ENCODE peak calls at places on chromosomes 11 and 22, in five cellular contexts. G, L, O, W and N are unnamed samples.

GRCh38 chr11:10293423-10294288 is at the start of gene SBF2:
- DNase-seq in G (no peak), L (peak), O (peak), W (peak), N (peak)

GRCh38 chr11:113867843-113868503 is 7.4 kb downstream of the USP28 start:
- DNase-seq in G (no peak), L (no peak), O (no peak), W (no peak), N (no peak)

GRCh38 chr22:28141614-28142013 is 222.6 kb upstream of the PITPNB start:
- DNase-seq in G (peak), L (no peak), O (no peak), W (no peak), N (no peak)

GRCh38 chr11:108618529-108618928 is 25.0 kb upstream of the EXPH5 start:
- DNase-seq in G (no peak), L (no peak), O (no peak), W (no peak), N (no peak)

GRCh38 chr11:98143661-98144060 is 877.1 kb upstream of the CNTN5 start:
- DNase-seq in G (no peak), L (no peak), O (no peak), W (no peak), N (no peak)

GRCh38 chr11:60987577-60988277 is 16.2 kb downstream of the CD6 start:
- DNase-seq in G (no peak), L (peak), O (no peak), W (no peak), N (no peak)

GRCh38 chr11:64090811-64091516 is 55.2 kb downstream of the FLRT1 start:
- DNase-seq in G (no peak), L (no peak), O (no peak), W (no peak), N (no peak)

GRCh38 chr11:92216789-92217188 is 7.8 kb upstream of the FAT3 start:
- DNase-seq in G (no peak), L (no peak), O (no peak), W (no peak), N (no peak)

GRCh38 chr11:95835768-95836488 is 45.6 kb downstream of the CEP57 start:
- DNase-seq in G (peak), L (peak), O (no peak), W (peak), N (no peak)

GRCh38 chr11:128772814-128773213 is 78.9 kb downstream of the FLI1 start:
- DNase-seq in G (no peak), L (peak), O (no peak), W (peak), N (no peak)

GRCh38 chr11:129917231-129917630 is 21.9 kb upstream of the NFRKB start:
- DNase-seq in G (no peak), L (no peak), O (no peak), W (no peak), N (no peak)

GRCh38 chr11:96366024-96366423 is 23.0 kb upstream of the MAML2 start:
- DNase-seq in G (no peak), L (no peak), O (no peak), W (no peak), N (no peak)

GRCh38 chr11:71447791-71448256 is 369 bp downstream of the DHCR7 start:
- DNase-seq in G (no peak), L (peak), O (no peak), W (no peak), N (no peak)

GRCh38 chr11:34997872-34998548 is 81.6 kb downstream of the PDHX start:
- DNase-seq in G (no peak), L (no peak), O (no peak), W (no peak), N (no peak)

GRCh38 chr11:13781153-13781552 is 112.7 kb downstream of the FAR1 start:
- DNase-seq in G (no peak), L (no peak), O (no peak), W (no peak), N (no peak)

GRCh38 chr11:2173150-2173693 is 1.6 kb upstream of the TH start:
- DNase-seq in G (no peak), L (no peak), O (no peak), W (no peak), N (no peak)

GRCh38 chr11:75834728-75835127 is 19.7 kb downstream of the UVRAG start:
- DNase-seq in G (no peak), L (no peak), O (no peak), W (no peak), N (no peak)

GRCh38 chr11:2202900-2203439 is 31.4 kb upstream of the TH start:
- DNase-seq in G (no peak), L (no peak), O (no peak), W (no peak), N (no peak)

GRCh38 chr11:19080579-19080993 is 20.1 kb upstream of the MRGPRX2 start:
- DNase-seq in G (peak), L (no peak), O (no peak), W (no peak), N (no peak)

GRCh38 chr11:12099132-12099873 is 11.1 kb upstream of the MICAL2 start:
- DNase-seq in G (no peak), L (no peak), O (no peak), W (no peak), N (no peak)
- TF ChIP-seq CTCF in G (no peak), L (no peak), O (peak), W (no peak), N (no peak)

GRCh38 chr11:119047205-119047604 is 9.8 kb downstream of the HYOU1 start:
- DNase-seq in G (no peak), L (no peak), O (no peak), W (no peak), N (no peak)

GRCh38 chr11:119041821-119042514 is 11.3 kb upstream of the SLC37A4 start:
- DNase-seq in G (no peak), L (no peak), O (no peak), W (no peak), N (no peak)

GRCh38 chr11:119048644-119049043 is 8.4 kb downstream of the HYOU1 start:
- DNase-seq in G (no peak), L (no peak), O (no peak), W (no peak), N (no peak)

GRCh38 chr11:119046489-119046888 is 10.5 kb downstream of the HYOU1 start:
- DNase-seq in G (no peak), L (no peak), O (no peak), W (no peak), N (no peak)

GRCh38 chr11:119044708-119045107 is 12.3 kb downstream of the HYOU1 start:
- DNase-seq in G (no peak), L (no peak), O (no peak), W (no peak), N (no peak)
- TF ChIP-seq CTCF in G (no peak), L (no peak), O (peak), W (no peak), N (peak)

GRCh38 chr11:72693271-72693968 is 19.2 kb upstream of the PDE2A start:
- DNase-seq in G (no peak), L (no peak), O (no peak), W (no peak), N (no peak)
- TF ChIP-seq CTCF in G (no peak), L (no peak), O (no peak), W (no peak), N (no peak)

GRCh38 chr11:131582021-131582531 is 211.7 kb downstream of the NTM start:
- DNase-seq in G (no peak), L (no peak), O (no peak), W (no peak), N (no peak)

GRCh38 chr11:131588057-131588456 is 217.6 kb downstream of the NTM start:
- DNase-seq in G (no peak), L (no peak), O (no peak), W (no peak), N (no peak)

GRCh38 chr11:131583823-131584222 is 213.4 kb downstream of the NTM start:
- DNase-seq in G (no peak), L (no peak), O (no peak), W (no peak), N (no peak)

GRCh38 chr11:131581006-131581405 is 210.6 kb downstream of the NTM start:
- DNase-seq in G (peak), L (no peak), O (no peak), W (no peak), N (no peak)

DNA sequence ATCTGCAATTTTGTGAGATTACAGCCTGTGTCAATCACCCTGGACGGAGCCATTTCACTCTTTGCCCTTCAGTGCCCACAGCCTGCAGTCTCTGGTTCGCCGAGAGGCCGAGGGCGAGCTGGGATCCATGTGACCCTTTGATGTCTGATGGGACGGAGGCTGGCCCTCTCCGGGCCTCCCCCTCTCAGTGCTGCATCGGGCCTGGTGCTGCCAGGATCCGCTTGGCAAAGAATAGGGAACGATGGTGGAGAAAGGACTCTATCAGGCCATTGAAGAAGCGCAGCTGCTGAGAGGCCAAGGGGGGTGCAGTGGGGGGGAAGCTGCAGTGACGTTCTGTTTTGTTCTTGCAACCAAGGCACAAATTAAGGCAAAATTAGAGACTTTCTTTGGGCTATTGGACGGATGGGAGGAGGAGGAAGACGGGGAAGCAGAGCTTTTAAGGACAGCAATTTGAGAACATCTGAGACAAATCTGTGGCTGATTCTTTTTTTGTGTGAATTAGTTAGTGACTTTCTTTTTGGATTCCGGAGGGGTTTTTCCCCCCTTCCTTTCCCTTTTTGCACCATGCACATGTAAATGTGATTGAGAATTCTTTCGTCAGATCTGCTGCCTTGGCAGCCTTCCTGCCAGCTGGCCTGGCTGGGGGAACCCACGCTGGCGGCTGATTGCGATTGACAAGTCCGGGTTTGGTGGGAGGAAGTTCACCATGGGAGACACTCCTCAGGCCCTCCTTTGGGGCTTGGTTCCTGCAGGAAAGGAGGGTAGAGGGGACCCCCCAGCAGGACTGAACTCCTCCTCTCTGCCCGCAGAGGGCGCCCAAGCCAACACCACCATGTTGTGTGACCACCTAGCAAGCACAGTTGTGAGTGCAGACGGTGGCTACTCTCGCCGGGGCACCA is 214.5 kb downstream of the NTM start:
- DNase-seq in G (no peak), L (no peak), O (no peak), W (no peak), N (no peak)
- TF ChIP-seq CTCF in G (no peak), L (no peak), O (peak), W (no peak), N (no peak)

GRCh38 chr11:67664213-67664585 is 10.2 kb downstream of the ALDH3B2 start:
- DNase-seq in G (no peak), L (no peak), O (no peak), W (no peak), N (no peak)

GRCh38 chr11:67666676-67667489 is 7.5 kb downstream of the ALDH3B2 start:
- DNase-seq in G (no peak), L (no peak), O (no peak), W (no peak), N (no peak)

GRCh38 chr11:67664696-67665536 is 9.5 kb downstream of the ALDH3B2 start:
- DNase-seq in G (no peak), L (no peak), O (no peak), W (no peak), N (no peak)

GRCh38 chr11:67666303-67666645 is 8.1 kb downstream of the ALDH3B2 start:
- DNase-seq in G (no peak), L (no peak), O (peak), W (no peak), N (no peak)

GRCh38 chr11:67665537-67666302 is 8.7 kb downstream of the ALDH3B2 start:
- DNase-seq in G (no peak), L (no peak), O (peak), W (no peak), N (peak)
- TF ChIP-seq CTCF in G (peak), L (no peak), O (peak), W (no peak), N (peak)

GRCh38 chr11:65150513-65151271 is 16.4 kb upstream of the SYVN1 start:
- DNase-seq in G (peak), L (no peak), O (no peak), W (peak), N (no peak)
- TF ChIP-seq CTCF in G (no peak), L (no peak), O (no peak), W (no peak), N (no peak)

DNA sequence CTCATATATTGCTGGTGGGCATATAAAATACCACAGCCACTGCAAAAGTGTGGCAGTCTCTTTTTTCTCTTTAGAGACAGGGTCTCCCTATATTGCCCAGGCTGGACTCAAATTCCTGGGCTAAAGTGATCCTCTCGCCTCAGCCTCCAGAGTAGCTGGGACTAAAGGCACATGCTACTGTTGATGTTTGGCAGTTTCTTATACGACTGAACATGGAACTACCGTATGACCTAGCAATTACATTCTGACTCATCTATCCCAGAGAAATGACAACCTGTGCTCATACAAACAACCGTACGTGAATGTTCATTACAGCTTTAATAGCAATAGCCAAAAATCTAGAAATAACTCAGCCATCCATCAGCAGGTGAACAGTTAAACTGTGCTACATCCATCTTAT is 130.3 kb downstream of the MED15 start:
- DNase-seq in G (no peak), L (no peak), O (no peak), W (no peak), N (no peak)
- TF ChIP-seq CTCF in G (no peak), L (no peak), O (no peak), W (no peak), N (no peak)